ENCODE peak calls at places on chromosomes 2 and 18, in four cellular contexts. One of them, this sample, is unnamed.

GRCh38 chr18:43887491-43887890 is 610.2 kb upstream of the SYT4 start:
- DNase-seq in fibroblast of mammary gland: no peak
- DNase-seq in lower lobe of right lung: no peak
- DNase-seq in body of pancreas: no peak
- DNase-seq in this sample: no peak

GRCh38 chr2:176094307-176094706 is 1.8 kb downstream of the HOXD13 start:
- DNase-seq in lower lobe of right lung: no peak
- DNase-seq in fibroblast of mammary gland: no peak
- DNase-seq in body of pancreas: no peak
- DNase-seq in this sample: no peak

GRCh38 chr2:117801826-117802225 is 12.7 kb upstream of the DDX18 start:
- DNase-seq in fibroblast of mammary gland: peak
- DNase-seq in lower lobe of right lung: no peak
- DNase-seq in body of pancreas: no peak
- DNase-seq in this sample: peak

GRCh38 chr2:233426619-233427342 is 72.5 kb downstream of the DGKD start:
- DNase-seq in fibroblast of mammary gland: peak
- DNase-seq in body of pancreas: no peak
- DNase-seq in lower lobe of right lung: no peak
- DNase-seq in this sample: peak

GRCh38 chr2:70886541-70886987 is 49.1 kb upstream of the ATP6V1B1 start:
- DNase-seq in lower lobe of right lung: no peak
- DNase-seq in fibroblast of mammary gland: no peak
- DNase-seq in body of pancreas: no peak
- DNase-seq in this sample: no peak

GRCh38 chr2:6835467-6835866 is 30.2 kb downstream of the CMPK2 start:
- DNase-seq in lower lobe of right lung: no peak
- DNase-seq in body of pancreas: no peak
- DNase-seq in fibroblast of mammary gland: no peak
- DNase-seq in this sample: no peak

GRCh38 chr2:127039387-127040031 is 67.4 kb downstream of the BIN1 start:
- DNase-seq in lower lobe of right lung: no peak
- DNase-seq in fibroblast of mammary gland: no peak
- DNase-seq in body of pancreas: no peak
- DNase-seq in this sample: no peak

GRCh38 chr2:2848621-2849443 is 517.8 kb upstream of the MYT1L start:
- DNase-seq in body of pancreas: peak
- DNase-seq in fibroblast of mammary gland: no peak
- DNase-seq in lower lobe of right lung: no peak
- DNase-seq in this sample: no peak

GRCh38 chr2:202376460-202377307 is 557 bp downstream of the BMPR2 start:
- DNase-seq in fibroblast of mammary gland: peak
- DNase-seq in body of pancreas: peak
- DNase-seq in lower lobe of right lung: peak
- DNase-seq in this sample: no peak

GRCh38 chr2:180979086-180979934 is 1.1 kb upstream of the UBE2E3 start:
- DNase-seq in lower lobe of right lung: no peak
- DNase-seq in fibroblast of mammary gland: peak
- DNase-seq in body of pancreas: peak
- DNase-seq in this sample: peak

GRCh38 chr2:19540739-19541503 is 182.5 kb upstream of the OSR1 start:
- DNase-seq in lower lobe of right lung: no peak
- DNase-seq in body of pancreas: no peak
- DNase-seq in fibroblast of mammary gland: peak
- DNase-seq in this sample: peak

GRCh38 chr2:64645014-64645418 is 8.7 kb downstream of the SERTAD2 start:
- DNase-seq in lower lobe of right lung: no peak
- DNase-seq in body of pancreas: peak
- DNase-seq in fibroblast of mammary gland: peak
- DNase-seq in this sample: peak

GRCh38 chr2:113707106-113707505 is 49.3 kb downstream of the SLC35F5 start:
- DNase-seq in body of pancreas: no peak
- DNase-seq in lower lobe of right lung: no peak
- DNase-seq in fibroblast of mammary gland: no peak
- DNase-seq in this sample: no peak

GRCh38 chr2:39492095-39492590 is 55.1 kb upstream of the MAP4K3 start:
- DNase-seq in fibroblast of mammary gland: peak
- DNase-seq in lower lobe of right lung: no peak
- DNase-seq in body of pancreas: no peak
- DNase-seq in this sample: peak

GRCh38 chr2:96538487-96539214 is 2.1 kb downstream of the ARID5A start:
- DNase-seq in lower lobe of right lung: peak
- DNase-seq in body of pancreas: peak
- DNase-seq in fibroblast of mammary gland: no peak
- DNase-seq in this sample: peak

GRCh38 chr2:84970266-84970955 is 550 bp upstream of the KCMF1 start:
- DNase-seq in fibroblast of mammary gland: no peak
- DNase-seq in lower lobe of right lung: peak
- DNase-seq in body of pancreas: peak
- DNase-seq in this sample: peak

GRCh38 chr2:219441451-219442205 is 7.0 kb downstream of the SPEG start:
- DNase-seq in lower lobe of right lung: no peak
- DNase-seq in body of pancreas: peak
- DNase-seq in fibroblast of mammary gland: peak
- DNase-seq in this sample: peak

GRCh38 chr18:394276-394996 is 106.1 kb downstream of the COLEC12 start:
- DNase-seq in fibroblast of mammary gland: no peak
- DNase-seq in lower lobe of right lung: no peak
- DNase-seq in body of pancreas: peak
- DNase-seq in this sample: peak

GRCh38 chr2:60441791-60442190 is 111.7 kb downstream of the BCL11A start:
- DNase-seq in lower lobe of right lung: no peak
- DNase-seq in body of pancreas: no peak
- DNase-seq in fibroblast of mammary gland: no peak
- DNase-seq in this sample: no peak

GRCh38 chr2:7880126-7880525 is 801.7 kb upstream of the ID2 start:
- DNase-seq in fibroblast of mammary gland: no peak
- DNase-seq in lower lobe of right lung: no peak
- DNase-seq in body of pancreas: no peak
- DNase-seq in this sample: no peak

GRCh38 chr2:209305746-209306196 is 118.1 kb upstream of the MAP2 start:
- DNase-seq in body of pancreas: peak
- DNase-seq in lower lobe of right lung: no peak
- DNase-seq in fibroblast of mammary gland: no peak
- DNase-seq in this sample: no peak

GRCh38 chr2:26471766-26472706 is 5.9 kb downstream of the OTOF start:
- DNase-seq in fibroblast of mammary gland: no peak
- DNase-seq in lower lobe of right lung: no peak
- DNase-seq in body of pancreas: no peak
- DNase-seq in this sample: no peak
- TF ChIP-seq CTCF in fibroblast of mammary gland: peak
- TF ChIP-seq CTCF in lower lobe of right lung: no peak
- TF ChIP-seq CTCF in body of pancreas: no peak
- TF ChIP-seq CTCF in this sample: no peak

GRCh38 chr2:10304458-10305253 is 2.0 kb downstream of the HPCAL1 start:
- DNase-seq in lower lobe of right lung: no peak
- DNase-seq in body of pancreas: no peak
- DNase-seq in fibroblast of mammary gland: no peak
- DNase-seq in this sample: no peak
- H3K4me3 ChIP-seq in lower lobe of right lung: peak
- H3K4me3 ChIP-seq in body of pancreas: peak
- H3K4me3 ChIP-seq in fibroblast of mammary gland: peak
- H3K4me3 ChIP-seq in this sample: peak

GRCh38 chr18:7926526-7926925 is 359.4 kb downstream of the PTPRM start:
- DNase-seq in body of pancreas: peak
- DNase-seq in lower lobe of right lung: no peak
- DNase-seq in fibroblast of mammary gland: no peak
- DNase-seq in this sample: no peak
- TF ChIP-seq CTCF in body of pancreas: peak
- TF ChIP-seq CTCF in lower lobe of right lung: no peak
- TF ChIP-seq CTCF in fibroblast of mammary gland: peak
- TF ChIP-seq CTCF in this sample: no peak

DNA sequence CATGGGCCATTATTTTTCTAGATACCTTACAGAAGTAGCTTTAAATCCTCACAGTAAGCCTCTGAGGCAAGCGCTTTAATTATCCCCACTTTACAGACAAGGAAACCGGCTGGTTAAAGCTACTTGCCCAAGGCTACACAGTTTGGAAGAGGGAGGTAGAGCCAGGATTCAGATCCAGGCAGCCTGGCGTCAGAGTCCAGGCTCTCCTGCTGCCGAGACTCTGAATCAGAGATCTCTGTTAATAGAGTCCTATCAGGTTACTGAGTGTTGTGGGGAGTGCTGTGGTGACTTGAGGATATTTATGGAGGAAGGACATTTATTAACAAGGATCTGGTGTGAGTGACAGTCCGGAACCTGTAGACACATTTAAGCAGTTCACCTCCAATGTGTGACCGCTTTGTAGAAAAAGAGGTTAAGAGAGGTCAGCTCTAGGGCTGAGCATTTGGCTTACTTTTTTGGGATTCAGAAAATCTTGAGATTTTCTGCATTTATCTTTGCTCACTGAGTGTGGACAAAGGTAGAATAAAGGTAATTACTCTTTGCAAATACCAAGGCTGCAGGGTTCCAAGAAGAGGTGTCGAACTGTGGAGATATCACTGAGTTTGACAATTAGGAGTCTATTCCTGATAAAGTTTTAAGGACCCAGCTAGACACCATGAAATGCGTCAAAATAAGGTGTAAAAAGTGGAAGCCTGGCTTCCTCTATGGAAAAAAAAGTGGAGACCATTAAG is 1.6 kb upstream of the CEP192 start:
- DNase-seq in body of pancreas: no peak
- DNase-seq in fibroblast of mammary gland: no peak
- DNase-seq in lower lobe of right lung: no peak
- DNase-seq in this sample: no peak
- H3K4me3 ChIP-seq in body of pancreas: no peak
- H3K4me3 ChIP-seq in fibroblast of mammary gland: no peak
- H3K4me3 ChIP-seq in lower lobe of right lung: no peak
- H3K4me3 ChIP-seq in this sample: no peak

GRCh38 chr18:62571037-62571436 is 48.2 kb downstream of the ZCCHC2 start:
- DNase-seq in fibroblast of mammary gland: no peak
- DNase-seq in lower lobe of right lung: no peak
- DNase-seq in body of pancreas: no peak
- DNase-seq in this sample: no peak

GRCh38 chr18:62569081-62569480 is 46.3 kb downstream of the ZCCHC2 start:
- DNase-seq in body of pancreas: no peak
- DNase-seq in lower lobe of right lung: no peak
- DNase-seq in fibroblast of mammary gland: no peak
- DNase-seq in this sample: no peak

GRCh38 chr18:62564044-62564443 is 41.2 kb downstream of the ZCCHC2 start:
- DNase-seq in lower lobe of right lung: no peak
- DNase-seq in body of pancreas: no peak
- DNase-seq in fibroblast of mammary gland: no peak
- DNase-seq in this sample: no peak

GRCh38 chr18:62566199-62566598 is 43.4 kb downstream of the ZCCHC2 start:
- DNase-seq in lower lobe of right lung: no peak
- DNase-seq in fibroblast of mammary gland: peak
- DNase-seq in body of pancreas: no peak
- DNase-seq in this sample: no peak

GRCh38 chr18:62566818-62567217 is 44.0 kb downstream of the ZCCHC2 start:
- DNase-seq in fibroblast of mammary gland: no peak
- DNase-seq in body of pancreas: no peak
- DNase-seq in lower lobe of right lung: no peak
- DNase-seq in this sample: no peak
- TF ChIP-seq CTCF in fibroblast of mammary gland: no peak
- TF ChIP-seq CTCF in body of pancreas: no peak
- TF ChIP-seq CTCF in lower lobe of right lung: no peak
- TF ChIP-seq CTCF in this sample: no peak